ENCODE peak calls at places on chromosomes 11 and 22, in nine cellular contexts. One of them, this sample, is unnamed.

GRCh38 chr11:93715797-93716396 is 25.4 kb downstream of the TAF1D start:
- DNase-seq in GM13977: no peak
- DNase-seq in SK-N-SH: no peak
- DNase-seq in Ammon's horn: no peak
- DNase-seq in sciatic nerve: no peak
- DNase-seq in stimulated activated CD8-positive, alpha-beta memory T cell treated with anti-CD3 and anti-CD28 coated beads, Interleukin-12 subunit alpha, Interleukin-12 subunit beta, amount 100 ng/mL, for 4 hours: no peak
- DNase-seq in GM20000: no peak
- DNase-seq in endothelial cell: no peak
- DNase-seq in erythroblast: no peak
- DNase-seq in this sample: no peak

GRCh38 chr11:112401036-112401769 is 140.5 kb upstream of the PLET1 start:
- DNase-seq in GM20000: no peak
- DNase-seq in stimulated activated CD8-positive, alpha-beta memory T cell treated with anti-CD3 and anti-CD28 coated beads, Interleukin-12 subunit alpha, Interleukin-12 subunit beta, amount 100 ng/mL, for 4 hours: no peak
- DNase-seq in SK-N-SH: no peak
- DNase-seq in sciatic nerve: no peak
- DNase-seq in erythroblast: no peak
- DNase-seq in Ammon's horn: no peak
- DNase-seq in endothelial cell: no peak
- DNase-seq in GM13977: no peak
- DNase-seq in this sample: no peak

GRCh38 chr11:117861151-117862018 is 15.1 kb downstream of the FXYD6 start:
- DNase-seq in GM13977: no peak
- DNase-seq in endothelial cell: no peak
- DNase-seq in stimulated activated CD8-positive, alpha-beta memory T cell treated with anti-CD3 and anti-CD28 coated beads, Interleukin-12 subunit alpha, Interleukin-12 subunit beta, amount 100 ng/mL, for 4 hours: no peak
- DNase-seq in sciatic nerve: no peak
- DNase-seq in SK-N-SH: peak; percentile 74
- DNase-seq in erythroblast: no peak
- DNase-seq in GM20000: no peak
- DNase-seq in Ammon's horn: no peak
- DNase-seq in this sample: no peak

GRCh38 chr11:15873501-15873900 is 482.8 kb downstream of the SOX6 start:
- DNase-seq in GM13977: no peak
- DNase-seq in sciatic nerve: no peak
- DNase-seq in erythroblast: no peak
- DNase-seq in stimulated activated CD8-positive, alpha-beta memory T cell treated with anti-CD3 and anti-CD28 coated beads, Interleukin-12 subunit alpha, Interleukin-12 subunit beta, amount 100 ng/mL, for 4 hours: no peak
- DNase-seq in GM20000: no peak
- DNase-seq in endothelial cell: no peak
- DNase-seq in Ammon's horn: no peak
- DNase-seq in SK-N-SH: no peak
- DNase-seq in this sample: no peak

GRCh38 chr11:2077061-2077802 is 62.0 kb downstream of the IGF2 start:
- DNase-seq in erythroblast: no peak
- DNase-seq in endothelial cell: no peak
- DNase-seq in SK-N-SH: no peak
- DNase-seq in GM13977: no peak
- DNase-seq in GM20000: no peak
- DNase-seq in stimulated activated CD8-positive, alpha-beta memory T cell treated with anti-CD3 and anti-CD28 coated beads, Interleukin-12 subunit alpha, Interleukin-12 subunit beta, amount 100 ng/mL, for 4 hours: no peak
- DNase-seq in sciatic nerve: no peak
- DNase-seq in Ammon's horn: peak; percentile 17
- DNase-seq in this sample: no peak

GRCh38 chr11:128188346-128189115 is 398.8 kb downstream of the ETS1 start:
- DNase-seq in sciatic nerve: no peak
- DNase-seq in endothelial cell: no peak
- DNase-seq in stimulated activated CD8-positive, alpha-beta memory T cell treated with anti-CD3 and anti-CD28 coated beads, Interleukin-12 subunit alpha, Interleukin-12 subunit beta, amount 100 ng/mL, for 4 hours: no peak
- DNase-seq in SK-N-SH: no peak
- DNase-seq in erythroblast: no peak
- DNase-seq in GM20000: no peak
- DNase-seq in Ammon's horn: no peak
- DNase-seq in GM13977: no peak
- DNase-seq in this sample: no peak

GRCh38 chr11:132028380-132029240 is 658.2 kb downstream of the NTM start:
- DNase-seq in stimulated activated CD8-positive, alpha-beta memory T cell treated with anti-CD3 and anti-CD28 coated beads, Interleukin-12 subunit alpha, Interleukin-12 subunit beta, amount 100 ng/mL, for 4 hours: no peak
- DNase-seq in sciatic nerve: no peak
- DNase-seq in SK-N-SH: peak; percentile 46
- DNase-seq in erythroblast: peak; percentile 58
- DNase-seq in Ammon's horn: peak; percentile 74
- DNase-seq in endothelial cell: peak; percentile 45
- DNase-seq in GM20000: no peak
- DNase-seq in GM13977: peak; percentile 25
- DNase-seq in this sample: no peak

GRCh38 chr22:37343343-37343742 is 61.0 kb downstream of the CYTH4 start:
- DNase-seq in GM20000: no peak
- DNase-seq in erythroblast: no peak
- DNase-seq in stimulated activated CD8-positive, alpha-beta memory T cell treated with anti-CD3 and anti-CD28 coated beads, Interleukin-12 subunit alpha, Interleukin-12 subunit beta, amount 100 ng/mL, for 4 hours: no peak
- DNase-seq in endothelial cell: no peak
- DNase-seq in sciatic nerve: no peak
- DNase-seq in Ammon's horn: peak; percentile 47
- DNase-seq in GM13977: no peak
- DNase-seq in SK-N-SH: no peak
- DNase-seq in this sample: no peak

GRCh38 chr11:30451642-30452041 is 128.7 kb downstream of the ARL14EP start:
- DNase-seq in endothelial cell: no peak
- DNase-seq in GM13977: no peak
- DNase-seq in Ammon's horn: no peak
- DNase-seq in stimulated activated CD8-positive, alpha-beta memory T cell treated with anti-CD3 and anti-CD28 coated beads, Interleukin-12 subunit alpha, Interleukin-12 subunit beta, amount 100 ng/mL, for 4 hours: no peak
- DNase-seq in erythroblast: no peak
- DNase-seq in SK-N-SH: no peak
- DNase-seq in GM20000: no peak
- DNase-seq in sciatic nerve: no peak
- DNase-seq in this sample: no peak

GRCh38 chr22:31056986-31057599 is 24.0 kb upstream of the SMTN start:
- DNase-seq in erythroblast: no peak
- DNase-seq in GM20000: no peak
- DNase-seq in Ammon's horn: no peak
- DNase-seq in stimulated activated CD8-positive, alpha-beta memory T cell treated with anti-CD3 and anti-CD28 coated beads, Interleukin-12 subunit alpha, Interleukin-12 subunit beta, amount 100 ng/mL, for 4 hours: no peak
- DNase-seq in endothelial cell: no peak
- DNase-seq in sciatic nerve: no peak
- DNase-seq in GM13977: no peak
- DNase-seq in SK-N-SH: no peak
- DNase-seq in this sample: no peak

GRCh38 chr11:29162490-29162889 is 854.3 kb downstream of the KCNA4 start:
- DNase-seq in Ammon's horn: no peak
- DNase-seq in endothelial cell: no peak
- DNase-seq in erythroblast: no peak
- DNase-seq in sciatic nerve: no peak
- DNase-seq in GM13977: no peak
- DNase-seq in GM20000: no peak
- DNase-seq in stimulated activated CD8-positive, alpha-beta memory T cell treated with anti-CD3 and anti-CD28 coated beads, Interleukin-12 subunit alpha, Interleukin-12 subunit beta, amount 100 ng/mL, for 4 hours: no peak
- DNase-seq in SK-N-SH: no peak
- DNase-seq in this sample: no peak

GRCh38 chr11:60658409-60658808 is 41.0 kb upstream of the MS4A8 start:
- DNase-seq in sciatic nerve: no peak
- DNase-seq in GM20000: no peak
- DNase-seq in Ammon's horn: no peak
- DNase-seq in GM13977: no peak
- DNase-seq in erythroblast: no peak
- DNase-seq in SK-N-SH: no peak
- DNase-seq in endothelial cell: no peak
- DNase-seq in stimulated activated CD8-positive, alpha-beta memory T cell treated with anti-CD3 and anti-CD28 coated beads, Interleukin-12 subunit alpha, Interleukin-12 subunit beta, amount 100 ng/mL, for 4 hours: no peak
- DNase-seq in this sample: no peak

GRCh38 chr11:95327273-95327948 is 96.4 kb upstream of the SESN3 start:
- DNase-seq in sciatic nerve: no peak
- DNase-seq in stimulated activated CD8-positive, alpha-beta memory T cell treated with anti-CD3 and anti-CD28 coated beads, Interleukin-12 subunit alpha, Interleukin-12 subunit beta, amount 100 ng/mL, for 4 hours: no peak
- DNase-seq in SK-N-SH: no peak
- DNase-seq in GM13977: no peak
- DNase-seq in endothelial cell: no peak
- DNase-seq in erythroblast: no peak
- DNase-seq in GM20000: no peak
- DNase-seq in Ammon's horn: no peak
- DNase-seq in this sample: no peak

GRCh38 chr22:28345304-28345703 is 334.3 kb downstream of the TTC28 start:
- DNase-seq in sciatic nerve: no peak
- DNase-seq in erythroblast: no peak
- DNase-seq in Ammon's horn: no peak
- DNase-seq in stimulated activated CD8-positive, alpha-beta memory T cell treated with anti-CD3 and anti-CD28 coated beads, Interleukin-12 subunit alpha, Interleukin-12 subunit beta, amount 100 ng/mL, for 4 hours: no peak
- DNase-seq in endothelial cell: no peak
- DNase-seq in GM13977: no peak
- DNase-seq in GM20000: no peak
- DNase-seq in SK-N-SH: no peak
- DNase-seq in this sample: no peak

GRCh38 chr11:78586452-78587046 is 11.9 kb upstream of the NARS2 start:
- DNase-seq in Ammon's horn: no peak
- DNase-seq in endothelial cell: no peak
- DNase-seq in GM20000: peak; percentile 34
- DNase-seq in GM13977: peak; percentile 40
- DNase-seq in stimulated activated CD8-positive, alpha-beta memory T cell treated with anti-CD3 and anti-CD28 coated beads, Interleukin-12 subunit alpha, Interleukin-12 subunit beta, amount 100 ng/mL, for 4 hours: no peak
- DNase-seq in SK-N-SH: peak; percentile 20
- DNase-seq in sciatic nerve: no peak
- DNase-seq in erythroblast: peak; percentile 56
- DNase-seq in this sample: no peak

GRCh38 chr22:24601217-24602104 is 1.5 kb upstream of the GGT1 start:
- DNase-seq in Ammon's horn: no peak
- DNase-seq in SK-N-SH: peak; percentile 64
- DNase-seq in stimulated activated CD8-positive, alpha-beta memory T cell treated with anti-CD3 and anti-CD28 coated beads, Interleukin-12 subunit alpha, Interleukin-12 subunit beta, amount 100 ng/mL, for 4 hours: no peak
- DNase-seq in GM20000: no peak
- DNase-seq in GM13977: peak; percentile 9
- DNase-seq in sciatic nerve: no peak
- DNase-seq in endothelial cell: no peak
- DNase-seq in erythroblast: peak; percentile 74
- DNase-seq in this sample: peak; percentile 92

GRCh38 chr11:2825886-2826678 is 59.5 kb downstream of the CDKN1C start:
- DNase-seq in stimulated activated CD8-positive, alpha-beta memory T cell treated with anti-CD3 and anti-CD28 coated beads, Interleukin-12 subunit alpha, Interleukin-12 subunit beta, amount 100 ng/mL, for 4 hours: no peak
- DNase-seq in GM20000: no peak
- DNase-seq in sciatic nerve: peak; percentile 84
- DNase-seq in GM13977: no peak
- DNase-seq in SK-N-SH: peak; percentile 38
- DNase-seq in endothelial cell: no peak
- DNase-seq in erythroblast: no peak
- DNase-seq in Ammon's horn: peak; percentile 48
- DNase-seq in this sample: peak; percentile 88

GRCh38 chr11:88814076-88814475 is 251.7 kb downstream of the GRM5 start:
- DNase-seq in Ammon's horn: no peak
- DNase-seq in SK-N-SH: no peak
- DNase-seq in erythroblast: no peak
- DNase-seq in GM20000: peak; percentile 7
- DNase-seq in GM13977: peak; percentile 29
- DNase-seq in sciatic nerve: no peak
- DNase-seq in stimulated activated CD8-positive, alpha-beta memory T cell treated with anti-CD3 and anti-CD28 coated beads, Interleukin-12 subunit alpha, Interleukin-12 subunit beta, amount 100 ng/mL, for 4 hours: no peak
- DNase-seq in endothelial cell: no peak
- DNase-seq in this sample: no peak

GRCh38 chr11:134646561-134646960 is 234.5 kb upstream of the B3GAT1 start:
- DNase-seq in sciatic nerve: no peak
- DNase-seq in endothelial cell: no peak
- DNase-seq in stimulated activated CD8-positive, alpha-beta memory T cell treated with anti-CD3 and anti-CD28 coated beads, Interleukin-12 subunit alpha, Interleukin-12 subunit beta, amount 100 ng/mL, for 4 hours: no peak
- DNase-seq in GM20000: no peak
- DNase-seq in SK-N-SH: no peak
- DNase-seq in erythroblast: no peak
- DNase-seq in GM13977: no peak
- DNase-seq in Ammon's horn: no peak
- DNase-seq in this sample: no peak